ENCODE peak calls at places on chromosomes 11 and 22, in five cellular contexts. D is tibial artery, T is cardiac muscle cell, S is MM.1S, Z is AG09309. C is an unnamed sample.

GRCh38 chr11:10931761-10932700 is 74.2 kb upstream of the ZBED5 start:
- DNase-seq in T (peak), S (no peak), D (peak), Z (no peak), C (peak)

GRCh38 chr11:119750056-119750455 is 21.1 kb upstream of the NECTIN1 start:
- DNase-seq in Z (no peak), S (no peak), T (no peak), D (no peak), C (no peak)

GRCh38 chr22:40634119-40634903 is 2.2 kb downstream of the MRTFA start:
- DNase-seq in D (no peak), T (no peak), S (no peak), Z (no peak), C (no peak)

GRCh38 chr11:31340903-31341572 is 28.5 kb downstream of the DCDC1 start:
- DNase-seq in Z (no peak), D (no peak), T (peak), S (no peak), C (peak)

GRCh38 chr11:123751777-123752176 is 2.5 kb downstream of the OR6X1 start:
- DNase-seq in T (no peak), Z (no peak), S (no peak), D (no peak), C (no peak)

GRCh38 chr22:44449683-44450425 is 48.2 kb downstream of the RTL6 start:
- DNase-seq in S (no peak), D (no peak), T (no peak), Z (no peak), C (no peak)

GRCh38 chr22:46499798-46500174 is 37.6 kb downstream of the CELSR1 start:
- DNase-seq in T (no peak), D (no peak), Z (no peak), S (no peak), C (no peak)

GRCh38 chr22:29310065-29310862 is 3.8 kb downstream of the GAS2L1 start:
- DNase-seq in Z (no peak), S (no peak), T (no peak), D (no peak), C (peak)

GRCh38 chr11:69718147-69718546 is 14.3 kb upstream of the FGF19 start:
- DNase-seq in D (no peak), S (no peak), T (peak), Z (no peak), C (peak)

GRCh38 chr11:2533642-2534115 is 88.9 kb downstream of the KCNQ1 start:
- DNase-seq in D (peak), Z (peak), T (peak), S (peak), C (peak)

GRCh38 chr22:46422896-46423295 is 87.4 kb downstream of the TRMU start:
- DNase-seq in Z (no peak), S (no peak), D (no peak), T (no peak), C (no peak)

GRCh38 chr11:28793282-28793738 is 685.1 kb downstream of the METTL15 start:
- DNase-seq in S (no peak), T (no peak), Z (no peak), D (no peak), C (no peak)

GRCh38 chr11:130383363-130384168 is 44.8 kb downstream of the ADAMTS8 start:
- DNase-seq in Z (peak), T (peak), S (no peak), D (no peak), C (no peak)

GRCh38 chr11:65422104-65422632 is 430 bp upstream of the NEAT1 start:
- DNase-seq in D (peak), T (peak), Z (peak), S (peak), C (peak)

GRCh38 chr11:25910090-25910489 is 421.8 kb upstream of the ANO3 start:
- DNase-seq in T (no peak), S (no peak), Z (no peak), D (no peak), C (no peak)

GRCh38 chr22:46580940-46581579 is 39.1 kb upstream of the GRAMD4 start:
- DNase-seq in Z (no peak), T (no peak), D (no peak), S (no peak), C (no peak)

GRCh38 chr11:34364102-34364501 is 6.3 kb upstream of the ABTB2 start:
- DNase-seq in T (no peak), D (no peak), Z (no peak), S (no peak), C (no peak)

GRCh38 chr11:33417121-33417520 is 159.9 kb downstream of the HIPK3 start:
- DNase-seq in D (no peak), S (no peak), Z (no peak), T (no peak), C (no peak)

DNA sequence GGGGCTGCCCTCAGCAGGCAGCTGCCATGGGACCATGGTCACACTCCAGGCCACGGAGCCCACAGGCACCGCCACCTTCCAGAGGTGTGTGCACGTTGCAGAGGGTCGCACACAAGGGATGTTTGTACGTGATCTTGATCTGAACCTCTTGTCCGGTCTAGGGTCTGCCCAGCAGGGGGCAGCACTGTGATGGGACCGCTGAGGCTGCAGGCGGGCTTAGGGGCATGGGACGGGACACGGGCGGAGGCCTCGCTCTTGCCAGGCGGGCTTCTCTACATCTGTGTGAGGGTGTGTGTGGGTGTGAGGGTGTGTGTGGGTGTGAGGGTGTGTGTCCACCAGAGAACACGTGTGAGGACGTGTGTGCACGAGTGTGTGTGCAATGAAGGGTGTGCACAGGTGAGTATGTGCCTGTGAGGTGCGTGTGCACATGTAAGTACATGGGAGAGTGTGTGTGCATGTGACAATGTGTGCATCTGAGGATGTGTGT is 52.4 kb downstream of the CACNA1I start:
- DNase-seq in Z (no peak), S (peak), D (no peak), T (peak), C (peak)
- TF ChIP-seq CTCF in Z (peak), S (peak), D (peak), T (peak), C (peak)

GRCh38 chr22:37335819-37336199 is 53.5 kb downstream of the CYTH4 start:
- DNase-seq in D (no peak), T (no peak), S (no peak), Z (no peak), C (no peak)

GRCh38 chr22:37334461-37334858 is 52.2 kb downstream of the CYTH4 start:
- DNase-seq in S (no peak), T (no peak), Z (no peak), D (no peak), C (no peak)

GRCh38 chr22:37336474-37337028 is 54.2 kb downstream of the CYTH4 start:
- DNase-seq in S (no peak), T (no peak), D (no peak), Z (no peak), C (no peak)

GRCh38 chr22:37333724-37334460 is 51.6 kb downstream of the CYTH4 start:
- DNase-seq in T (no peak), S (no peak), D (no peak), Z (no peak), C (no peak)

GRCh38 chr22:37334859-37335818 is 52.8 kb downstream of the CYTH4 start:
- DNase-seq in S (no peak), Z (no peak), T (no peak), D (no peak), C (no peak)
- TF ChIP-seq CTCF in S (no peak), Z (no peak), T (no peak), D (no peak), C (no peak)

GRCh38 chr11:36818410-36818809 is 220.4 kb upstream of the RAG2 start:
- DNase-seq in S (no peak), T (no peak), Z (no peak), D (no peak), C (peak)
- TF ChIP-seq CTCF in S (peak), T (peak), Z (no peak), D (no peak), C (no peak)

GRCh38 chr11:70810131-70810530 is 411.8 kb downstream of the CTTN start:
- DNase-seq in S (no peak), Z (no peak), D (no peak), T (no peak), C (no peak)
- TF ChIP-seq CTCF in S (no peak), Z (no peak), D (no peak), T (no peak), C (no peak)

GRCh38 chr11:124778281-124778680 is 16.2 kb upstream of the ESAM start:
- DNase-seq in S (no peak), D (no peak), T (no peak), Z (no peak), C (no peak)
- TF ChIP-seq CTCF in S (no peak), D (no peak), T (peak), Z (peak), C (no peak)

DNA sequence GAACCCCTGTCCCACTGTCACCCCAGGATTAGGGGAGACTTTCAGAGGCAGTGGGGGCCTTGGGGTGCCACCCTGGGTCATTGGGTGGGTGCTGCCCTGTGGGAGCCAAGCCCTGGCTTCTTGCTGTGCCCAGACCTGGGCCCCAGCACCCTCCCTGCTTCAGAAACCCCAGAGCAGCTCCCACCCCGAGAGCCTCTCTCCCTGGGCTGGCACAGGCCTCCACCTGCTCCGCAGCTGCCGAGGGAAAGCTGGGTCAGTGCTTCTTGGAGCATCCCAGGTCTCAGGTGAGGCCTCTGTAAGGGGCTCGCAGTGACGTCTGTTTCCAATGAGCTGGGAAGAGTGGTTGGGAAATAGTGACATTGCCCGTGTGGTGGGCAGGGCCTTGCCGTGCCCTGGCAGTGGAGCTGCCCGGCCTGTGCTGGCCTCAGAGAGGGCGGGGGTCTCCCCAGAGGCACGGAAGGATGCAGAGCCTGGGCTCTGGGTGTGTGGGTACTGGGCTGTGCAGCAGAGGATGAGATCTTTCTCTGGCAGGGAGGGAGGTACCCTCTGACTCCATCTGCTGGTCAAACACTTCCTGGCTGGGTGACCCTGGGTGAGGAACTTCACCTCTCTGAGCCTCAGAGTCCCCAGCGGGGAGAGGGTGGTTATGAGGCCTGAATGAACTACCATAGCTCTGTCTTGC is 23.0 kb downstream of the C22orf23 start:
- DNase-seq in Z (no peak), D (no peak), S (peak), T (no peak), C (no peak)
- TF ChIP-seq CTCF in Z (peak), D (peak), S (peak), T (peak), C (peak)

GRCh38 chr22:39068033-39068785 is 8.9 kb upstream of the APOBEC3G start:
- DNase-seq in D (no peak), S (peak), Z (no peak), T (peak), C (no peak)
- TF ChIP-seq CTCF in D (no peak), S (peak), Z (no peak), T (no peak), C (no peak)

DNA sequence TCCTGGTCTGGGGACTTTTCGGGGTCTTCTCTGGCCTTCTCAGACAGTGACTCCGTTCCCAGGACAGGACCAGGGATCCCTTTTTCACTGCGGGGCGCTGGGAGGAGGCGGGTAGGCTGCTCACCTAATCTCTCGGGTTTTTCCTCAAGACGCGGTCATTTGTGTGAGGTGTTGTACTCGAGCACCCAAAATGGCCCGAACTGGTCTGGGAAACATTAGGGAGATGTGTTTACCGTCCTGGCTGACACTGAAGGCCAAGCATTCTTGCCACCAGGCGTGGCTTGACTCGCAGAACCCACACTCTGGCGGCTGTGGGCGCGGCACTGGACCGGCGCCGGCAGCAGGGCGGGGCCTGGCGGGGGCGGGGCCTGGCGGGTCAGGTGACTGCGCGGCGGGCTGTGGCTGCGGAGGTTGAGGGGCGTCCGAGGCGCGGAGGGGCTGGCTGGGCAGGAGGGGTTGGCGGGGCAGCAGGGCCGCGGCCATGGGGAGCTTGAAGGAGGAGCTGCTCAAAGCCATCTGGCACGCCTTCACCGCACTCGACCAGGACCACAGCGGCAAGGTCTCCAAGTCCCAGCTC is at the start of gene SWAP70:
- DNase-seq in T (peak), S (peak), Z (peak), D (peak), C (peak)
- TF ChIP-seq CTCF in T (peak), S (no peak), Z (peak), D (peak), C (no peak)